ENCODE peak calls at places on chromosomes 5 and 9, in five cellular contexts. One of them, this sample, is unnamed.

GRCh38 chr9:124639637-124640036 is 131.5 kb downstream of the NR6A1 start:
- DNase-seq in nephron progenitor cell: no peak
- DNase-seq in coronary artery: no peak
- DNase-seq in A549: no peak
- DNase-seq in MM.1S: no peak
- DNase-seq in this sample: no peak

GRCh38 chr9:126528111-126528510 is 85.6 kb upstream of the LMX1B start:
- DNase-seq in nephron progenitor cell: no peak
- DNase-seq in coronary artery: no peak
- DNase-seq in A549: no peak
- DNase-seq in MM.1S: no peak
- DNase-seq in this sample: no peak

GRCh38 chr5:90915393-90915792 is 356.8 kb downstream of the ADGRV1 start:
- DNase-seq in nephron progenitor cell: no peak
- DNase-seq in coronary artery: no peak
- DNase-seq in A549: peak; percentile 29
- DNase-seq in MM.1S: no peak
- DNase-seq in this sample: no peak

GRCh38 chr9:18678846-18679245 is 204.9 kb downstream of the ADAMTSL1 start:
- DNase-seq in nephron progenitor cell: no peak
- DNase-seq in coronary artery: no peak
- DNase-seq in A549: no peak
- DNase-seq in MM.1S: no peak
- DNase-seq in this sample: no peak

GRCh38 chr5:127754727-127755126 is 51.5 kb downstream of the CCDC192 start:
- DNase-seq in nephron progenitor cell: no peak
- DNase-seq in coronary artery: no peak
- DNase-seq in A549: no peak
- DNase-seq in MM.1S: no peak
- DNase-seq in this sample: peak; percentile 17

GRCh38 chr9:16625831-16626230 is 244.6 kb downstream of the BNC2 start:
- DNase-seq in nephron progenitor cell: no peak
- DNase-seq in coronary artery: no peak
- DNase-seq in A549: no peak
- DNase-seq in MM.1S: no peak
- DNase-seq in this sample: no peak

GRCh38 chr5:133113331-133114061 is 61.7 kb downstream of the HSPA4 start:
- DNase-seq in nephron progenitor cell: no peak
- DNase-seq in coronary artery: no peak
- DNase-seq in A549: no peak
- DNase-seq in MM.1S: no peak
- DNase-seq in this sample: no peak

GRCh38 chr5:67215592-67216471 is 19.2 kb upstream of the CD180 start:
- DNase-seq in nephron progenitor cell: no peak
- DNase-seq in coronary artery: no peak
- DNase-seq in A549: no peak
- DNase-seq in MM.1S: peak; percentile 91
- DNase-seq in this sample: peak; percentile 59

GRCh38 chr5:176697929-176698520 is 50.7 kb downstream of the TSPAN17 start:
- DNase-seq in nephron progenitor cell: peak; percentile 51
- DNase-seq in coronary artery: no peak
- DNase-seq in A549: no peak
- DNase-seq in MM.1S: no peak
- DNase-seq in this sample: no peak

GRCh38 chr9:95820076-95820475 is 55.4 kb upstream of the ERCC6L2 start:
- DNase-seq in nephron progenitor cell: no peak
- DNase-seq in coronary artery: no peak
- DNase-seq in A549: no peak
- DNase-seq in MM.1S: no peak
- DNase-seq in this sample: no peak

GRCh38 chr5:32092938-32093812 is 80.9 kb downstream of the GOLPH3 start:
- DNase-seq in nephron progenitor cell: peak; percentile 73
- DNase-seq in coronary artery: no peak
- DNase-seq in A549: peak; percentile 78
- DNase-seq in MM.1S: peak; percentile 92
- DNase-seq in this sample: peak; percentile 60

GRCh38 chr9:137744632-137745183 is 125.9 kb downstream of the EHMT1 start:
- DNase-seq in nephron progenitor cell: no peak
- DNase-seq in coronary artery: no peak
- DNase-seq in A549: no peak
- DNase-seq in MM.1S: no peak
- DNase-seq in this sample: no peak

GRCh38 chr5:96725257-96725656 is 63.1 kb downstream of the CAST start:
- DNase-seq in nephron progenitor cell: no peak
- DNase-seq in coronary artery: no peak
- DNase-seq in A549: no peak
- DNase-seq in MM.1S: no peak
- DNase-seq in this sample: no peak

GRCh38 chr5:36521838-36522745 is 84.3 kb upstream of the SLC1A3 start:
- DNase-seq in nephron progenitor cell: no peak
- DNase-seq in coronary artery: no peak
- DNase-seq in A549: no peak
- DNase-seq in MM.1S: no peak
- DNase-seq in this sample: no peak

GRCh38 chr9:137688725-137689124 is 69.9 kb downstream of the EHMT1 start:
- DNase-seq in nephron progenitor cell: no peak
- DNase-seq in coronary artery: no peak
- DNase-seq in A549: no peak
- DNase-seq in MM.1S: no peak
- DNase-seq in this sample: no peak

GRCh38 chr5:112848116-112848811 is 12.8 kb upstream of the SRP19 start:
- DNase-seq in nephron progenitor cell: peak; percentile 11
- DNase-seq in coronary artery: no peak
- DNase-seq in A549: peak; percentile 71
- DNase-seq in MM.1S: peak; percentile 81
- DNase-seq in this sample: peak; percentile 21

GRCh38 chr5:154470949-154471870 is 6.8 kb downstream of the HAND1 start:
- DNase-seq in nephron progenitor cell: no peak
- DNase-seq in coronary artery: no peak
- DNase-seq in A549: peak; percentile 19
- DNase-seq in MM.1S: peak; percentile 21
- DNase-seq in this sample: no peak

GRCh38 chr5:159106193-159106568 is 6.5 kb upstream of the EBF1 start:
- DNase-seq in nephron progenitor cell: no peak
- DNase-seq in coronary artery: no peak
- DNase-seq in A549: no peak
- DNase-seq in MM.1S: no peak
- DNase-seq in this sample: no peak

GRCh38 chr5:106508894-106509293 is 1161.8 kb downstream of the EFNA5 start:
- DNase-seq in nephron progenitor cell: no peak
- DNase-seq in coronary artery: no peak
- DNase-seq in A549: no peak
- DNase-seq in MM.1S: no peak
- DNase-seq in this sample: no peak

GRCh38 chr9:87812375-87813118 is 70.1 kb upstream of the SPATA31E1 start:
- DNase-seq in nephron progenitor cell: no peak
- DNase-seq in coronary artery: no peak
- DNase-seq in A549: peak; percentile 48
- DNase-seq in MM.1S: no peak
- DNase-seq in this sample: peak; percentile 33

GRCh38 chr9:133739408-133740280 is 1.5 kb upstream of the SARDH start:
- DNase-seq in nephron progenitor cell: no peak
- DNase-seq in coronary artery: peak; percentile 64
- DNase-seq in A549: no peak
- DNase-seq in MM.1S: no peak
- DNase-seq in this sample: no peak

GRCh38 chr5:168869615-168870227 is 290.6 kb upstream of the PANK3 start:
- DNase-seq in nephron progenitor cell: no peak
- DNase-seq in coronary artery: no peak
- DNase-seq in A549: no peak
- DNase-seq in MM.1S: no peak
- DNase-seq in this sample: no peak

GRCh38 chr5:24817966-24818365 is 173.2 kb upstream of the CDH10 start:
- DNase-seq in nephron progenitor cell: no peak
- DNase-seq in coronary artery: no peak
- DNase-seq in A549: no peak
- DNase-seq in MM.1S: no peak
- DNase-seq in this sample: no peak

GRCh38 chr5:65299841-65300240 is 181.9 kb downstream of the ADAMTS6 start:
- DNase-seq in nephron progenitor cell: no peak
- DNase-seq in coronary artery: no peak
- DNase-seq in A549: no peak
- DNase-seq in MM.1S: no peak
- DNase-seq in this sample: no peak

GRCh38 chr5:143065185-143065584 is 295.0 kb downstream of the ARHGAP26 start:
- DNase-seq in nephron progenitor cell: no peak
- DNase-seq in coronary artery: no peak
- DNase-seq in A549: no peak
- DNase-seq in MM.1S: no peak
- DNase-seq in this sample: no peak

GRCh38 chr5:57718155-57718554 is 235.5 kb upstream of the ACTBL2 start:
- DNase-seq in nephron progenitor cell: no peak
- DNase-seq in coronary artery: no peak
- DNase-seq in A549: peak; percentile 85
- DNase-seq in MM.1S: no peak
- DNase-seq in this sample: no peak

DNA sequence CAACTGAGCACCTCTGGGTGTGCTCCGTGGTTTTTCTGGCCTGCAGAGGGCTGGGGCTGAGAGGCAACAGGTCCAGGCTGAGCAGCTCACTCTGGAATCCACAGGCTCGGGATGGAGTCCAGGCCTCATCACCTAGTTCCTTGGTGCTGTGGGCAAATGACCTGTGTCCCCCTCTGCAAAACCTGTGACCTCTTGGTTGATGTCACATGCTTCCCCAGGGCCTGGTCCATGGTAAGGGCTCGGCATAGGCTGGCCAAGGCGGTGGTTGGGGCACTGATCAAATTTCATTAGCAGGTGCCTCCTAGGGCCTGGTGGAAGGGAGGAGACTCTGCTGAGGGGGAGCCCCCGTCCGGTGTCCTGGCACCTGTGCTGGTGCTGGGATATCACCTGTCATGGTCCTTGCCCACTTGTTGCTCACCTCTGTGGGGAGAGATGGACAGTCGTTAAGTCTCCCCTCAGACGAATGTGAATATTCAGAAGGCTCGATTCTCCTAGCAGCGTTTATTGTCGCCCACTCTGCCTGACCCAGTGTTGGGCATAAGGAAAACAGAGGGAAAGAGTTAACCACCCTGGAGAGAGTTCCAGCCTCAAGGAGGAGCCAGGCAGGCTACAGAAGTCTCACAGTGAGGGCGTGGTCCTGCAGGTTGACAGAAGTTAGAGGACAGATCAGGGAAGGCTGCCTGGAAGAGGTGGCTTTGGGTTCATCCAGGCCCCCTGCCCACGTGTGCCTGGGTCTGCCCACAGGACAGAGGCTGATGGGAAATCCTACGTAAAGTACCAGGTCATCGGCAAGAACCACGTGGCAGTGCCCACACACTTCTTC is 3.5 kb downstream of the ENDOG start:
- DNase-seq in nephron progenitor cell: no peak
- DNase-seq in coronary artery: no peak
- DNase-seq in A549: no peak
- DNase-seq in MM.1S: no peak
- DNase-seq in this sample: no peak
- TF ChIP-seq CTCF in nephron progenitor cell: no peak
- TF ChIP-seq CTCF in coronary artery: no peak
- TF ChIP-seq CTCF in A549: no peak
- TF ChIP-seq CTCF in MM.1S: no peak
- TF ChIP-seq CTCF in this sample: no peak

GRCh38 chr5:173883347-173883924 is 4.7 kb upstream of the CPEB4 start:
- DNase-seq in nephron progenitor cell: no peak
- DNase-seq in coronary artery: no peak
- DNase-seq in A549: no peak
- DNase-seq in MM.1S: no peak
- DNase-seq in this sample: no peak

GRCh38 chr5:173884402-173885053 is 3.6 kb upstream of the CPEB4 start:
- DNase-seq in nephron progenitor cell: no peak
- DNase-seq in coronary artery: no peak
- DNase-seq in A549: no peak
- DNase-seq in MM.1S: peak; percentile 92
- DNase-seq in this sample: peak; percentile 57

GRCh38 chr5:173885054-173885443 is 3.1 kb upstream of the CPEB4 start:
- DNase-seq in nephron progenitor cell: no peak
- DNase-seq in coronary artery: no peak
- DNase-seq in A549: no peak
- DNase-seq in MM.1S: no peak
- DNase-seq in this sample: no peak

GRCh38 chr5:173886157-173886556 is 2.0 kb upstream of the CPEB4 start:
- DNase-seq in nephron progenitor cell: no peak
- DNase-seq in coronary artery: no peak
- DNase-seq in A549: no peak
- DNase-seq in MM.1S: no peak
- DNase-seq in this sample: no peak

GRCh38 chr5:173885481-173886010 is 2.6 kb upstream of the CPEB4 start:
- DNase-seq in nephron progenitor cell: no peak
- DNase-seq in coronary artery: no peak
- DNase-seq in A549: no peak
- DNase-seq in MM.1S: no peak
- DNase-seq in this sample: no peak
- TF ChIP-seq CTCF in nephron progenitor cell: no peak
- TF ChIP-seq CTCF in coronary artery: no peak
- TF ChIP-seq CTCF in A549: no peak
- TF ChIP-seq CTCF in MM.1S: no peak
- TF ChIP-seq CTCF in this sample: no peak

GRCh38 chr5:43020294-43020711 is 19.8 kb downstream of the ANXA2R start:
- DNase-seq in nephron progenitor cell: no peak
- DNase-seq in coronary artery: no peak
- DNase-seq in A549: no peak
- DNase-seq in MM.1S: no peak
- DNase-seq in this sample: peak; percentile 44
- TF ChIP-seq CTCF in nephron progenitor cell: no peak
- TF ChIP-seq CTCF in coronary artery: no peak
- TF ChIP-seq CTCF in A549: no peak
- TF ChIP-seq CTCF in MM.1S: no peak
- TF ChIP-seq CTCF in this sample: no peak

GRCh38 chr5:69217732-69218568 is 16.7 kb upstream of the CDK7 start:
- DNase-seq in nephron progenitor cell: peak; percentile 97
- DNase-seq in coronary artery: peak; percentile 98
- DNase-seq in A549: peak; percentile 94
- DNase-seq in MM.1S: peak; percentile 90
- DNase-seq in this sample: peak; percentile 97
- TF ChIP-seq CTCF in nephron progenitor cell: no peak
- TF ChIP-seq CTCF in coronary artery: no peak
- TF ChIP-seq CTCF in A549: no peak
- TF ChIP-seq CTCF in MM.1S: no peak
- TF ChIP-seq CTCF in this sample: no peak

This sample was measured in Calu3.